ENCODE peak calls at places on chromosomes 5 and 9, in ten cellular contexts. U, X, V, N, Y, W, B, L, O and C are unnamed samples.

GRCh38 chr5:27810458-27810857 is 772.1 kb upstream of the CDH9 start:
- DNase-seq in B (no peak), L (no peak), Y (no peak), W (peak; percentile 32), N (no peak), O (no peak), X (no peak), U (no peak), V (no peak), C (no peak)

GRCh38 chr5:136249678-136250266 is 56.8 kb upstream of the SMIM32 start:
- DNase-seq in Y (peak; percentile 8), O (peak; percentile 45), X (no peak), W (peak; percentile 75), B (peak; percentile 3), U (peak; percentile 56), N (peak; percentile 76), V (peak; percentile 36), L (peak; percentile 32), C (peak; percentile 54)

GRCh38 chr5:179268966-179269693 is 76.1 kb downstream of the ADAMTS2 start:
- DNase-seq in L (no peak), B (no peak), Y (no peak), U (no peak), W (no peak), N (peak; percentile 9), X (no peak), O (no peak), V (no peak), C (no peak)

GRCh38 chr9:116271991-116272390 is 118.4 kb downstream of the PAPPA start:
- DNase-seq in W (no peak), Y (no peak), V (no peak), X (no peak), O (no peak), B (no peak), U (no peak), N (no peak), L (no peak), C (no peak)

GRCh38 chr5:180739271-180739670 is 587 bp downstream of the OR2Y1 start:
- DNase-seq in Y (no peak), O (no peak), L (no peak), U (no peak), N (no peak), W (no peak), V (no peak), X (no peak), B (no peak), C (no peak)

GRCh38 chr9:107833295-107833694 is 343.7 kb upstream of the KLF4 start:
- DNase-seq in N (no peak), U (no peak), V (no peak), O (no peak), X (no peak), W (no peak), Y (no peak), B (no peak), L (no peak), C (no peak)

GRCh38 chr5:58462154-58462553 is 2.3 kb upstream of the PLK2 start:
- DNase-seq in Y (no peak), B (no peak), V (peak; percentile 10), X (no peak), L (no peak), U (peak; percentile 25), N (peak; percentile 73), O (peak; percentile 20), W (peak; percentile 82), C (peak; percentile 29)

GRCh38 chr5:168987540-168988300 is 313.2 kb downstream of the SLIT3 start:
- DNase-seq in O (peak; percentile 22), V (peak; percentile 23), X (no peak), N (peak; percentile 65), U (peak; percentile 60), Y (peak; percentile 75), L (peak; percentile 71), B (no peak), W (peak; percentile 87), C (peak; percentile 30)

GRCh38 chr5:167814828-167815227 is 476.6 kb upstream of the WWC1 start:
- DNase-seq in X (no peak), O (no peak), N (peak; percentile 26), B (peak; percentile 93), U (peak; percentile 62), Y (no peak), L (no peak), W (peak; percentile 95), V (no peak), C (no peak)

GRCh38 chr9:108815156-108815555 is 40.6 kb downstream of the ACTL7B start:
- DNase-seq in L (no peak), Y (no peak), B (no peak), W (peak; percentile 27), X (no peak), V (no peak), O (no peak), N (no peak), U (no peak), C (no peak)

GRCh38 chr5:74275204-74275992 is 365.1 kb downstream of the ENC1 start:
- DNase-seq in U (no peak), V (no peak), X (no peak), B (no peak), Y (no peak), W (no peak), L (no peak), N (no peak), O (no peak), C (no peak)

GRCh38 chr9:126456396-126456795 is 129.8 kb downstream of the MVB12B start:
- DNase-seq in N (no peak), B (no peak), Y (no peak), U (no peak), L (no peak), O (no peak), X (no peak), V (no peak), W (no peak), C (no peak)